ENCODE peak calls at places on chromosomes 6 and 20, in nine cellular contexts. One of them, this sample, is unnamed.

GRCh38 chr20:3749689-3750639 is 17.5 kb downstream of the HSPA12B start:
- DNase-seq in A172: no peak
- DNase-seq in head of caudate nucleus: peak; percentile 80
- DNase-seq in hypothalamus: no peak
- DNase-seq in substantia nigra: no peak
- DNase-seq in KBM-7: no peak
- DNase-seq in GM12865: peak; percentile 35
- DNase-seq in nucleus accumbens: no peak
- DNase-seq in activated CD4-positive, alpha-beta memory T cell treated with anti-CD3 and anti-CD28 coated beads, Interleukin-2, amount 10 ng/mL, durations not matched to agents 7 days and 5 days: peak; percentile 47
- DNase-seq in this sample: no peak

GRCh38 chr6:125789576-125790402 is 971 bp upstream of the NCOA7 start:
- DNase-seq in A172: peak; percentile 47
- DNase-seq in head of caudate nucleus: peak; percentile 78
- DNase-seq in hypothalamus: peak; percentile 17
- DNase-seq in substantia nigra: peak; percentile 77
- DNase-seq in KBM-7: peak; percentile 64
- DNase-seq in GM12865: peak; percentile 63
- DNase-seq in nucleus accumbens: peak; percentile 58
- DNase-seq in activated CD4-positive, alpha-beta memory T cell treated with anti-CD3 and anti-CD28 coated beads, Interleukin-2, amount 10 ng/mL, durations not matched to agents 7 days and 5 days: peak; percentile 58
- DNase-seq in this sample: no peak

GRCh38 chr6:12232339-12232738 is 57.8 kb upstream of the EDN1 start:
- DNase-seq in A172: peak; percentile 73
- DNase-seq in head of caudate nucleus: no peak
- DNase-seq in hypothalamus: no peak
- DNase-seq in substantia nigra: no peak
- DNase-seq in KBM-7: no peak
- DNase-seq in GM12865: peak; percentile 51
- DNase-seq in nucleus accumbens: no peak
- DNase-seq in activated CD4-positive, alpha-beta memory T cell treated with anti-CD3 and anti-CD28 coated beads, Interleukin-2, amount 10 ng/mL, durations not matched to agents 7 days and 5 days: no peak
- DNase-seq in this sample: no peak

GRCh38 chr6:107473660-107474059 is 14.3 kb upstream of the PDSS2 start:
- DNase-seq in A172: no peak
- DNase-seq in head of caudate nucleus: no peak
- DNase-seq in hypothalamus: no peak
- DNase-seq in substantia nigra: no peak
- DNase-seq in KBM-7: no peak
- DNase-seq in GM12865: no peak
- DNase-seq in nucleus accumbens: no peak
- DNase-seq in activated CD4-positive, alpha-beta memory T cell treated with anti-CD3 and anti-CD28 coated beads, Interleukin-2, amount 10 ng/mL, durations not matched to agents 7 days and 5 days: no peak
- DNase-seq in this sample: no peak

GRCh38 chr20:19981091-19981490 is 36.1 kb upstream of the NAA20 start:
- DNase-seq in A172: peak; percentile 93
- DNase-seq in head of caudate nucleus: no peak
- DNase-seq in hypothalamus: no peak
- DNase-seq in substantia nigra: no peak
- DNase-seq in KBM-7: no peak
- DNase-seq in GM12865: no peak
- DNase-seq in nucleus accumbens: no peak
- DNase-seq in activated CD4-positive, alpha-beta memory T cell treated with anti-CD3 and anti-CD28 coated beads, Interleukin-2, amount 10 ng/mL, durations not matched to agents 7 days and 5 days: no peak
- DNase-seq in this sample: peak; percentile 85

GRCh38 chr20:63624486-63624885 is 2.4 kb downstream of the GMEB2 start:
- DNase-seq in A172: no peak
- DNase-seq in head of caudate nucleus: no peak
- DNase-seq in hypothalamus: no peak
- DNase-seq in substantia nigra: no peak
- DNase-seq in KBM-7: peak; percentile 43
- DNase-seq in GM12865: no peak
- DNase-seq in nucleus accumbens: no peak
- DNase-seq in activated CD4-positive, alpha-beta memory T cell treated with anti-CD3 and anti-CD28 coated beads, Interleukin-2, amount 10 ng/mL, durations not matched to agents 7 days and 5 days: no peak
- DNase-seq in this sample: no peak

GRCh38 chr6:14721103-14721758 is 524.6 kb upstream of the JARID2 start:
- DNase-seq in A172: no peak
- DNase-seq in head of caudate nucleus: no peak
- DNase-seq in hypothalamus: no peak
- DNase-seq in substantia nigra: no peak
- DNase-seq in KBM-7: peak; percentile 90
- DNase-seq in GM12865: no peak
- DNase-seq in nucleus accumbens: peak; percentile 12
- DNase-seq in activated CD4-positive, alpha-beta memory T cell treated with anti-CD3 and anti-CD28 coated beads, Interleukin-2, amount 10 ng/mL, durations not matched to agents 7 days and 5 days: no peak
- DNase-seq in this sample: peak; percentile 72

GRCh38 chr6:100344761-100345160 is 120.0 kb downstream of the SIM1 start:
- DNase-seq in A172: peak; percentile 80
- DNase-seq in head of caudate nucleus: no peak
- DNase-seq in hypothalamus: no peak
- DNase-seq in substantia nigra: no peak
- DNase-seq in KBM-7: no peak
- DNase-seq in GM12865: no peak
- DNase-seq in nucleus accumbens: no peak
- DNase-seq in activated CD4-positive, alpha-beta memory T cell treated with anti-CD3 and anti-CD28 coated beads, Interleukin-2, amount 10 ng/mL, durations not matched to agents 7 days and 5 days: no peak
- DNase-seq in this sample: no peak

GRCh38 chr6:134519456-134519855 is 201.5 kb upstream of the SGK1 start:
- DNase-seq in A172: peak; percentile 45
- DNase-seq in head of caudate nucleus: no peak
- DNase-seq in hypothalamus: no peak
- DNase-seq in substantia nigra: no peak
- DNase-seq in KBM-7: peak; percentile 69
- DNase-seq in GM12865: peak; percentile 56
- DNase-seq in nucleus accumbens: no peak
- DNase-seq in activated CD4-positive, alpha-beta memory T cell treated with anti-CD3 and anti-CD28 coated beads, Interleukin-2, amount 10 ng/mL, durations not matched to agents 7 days and 5 days: peak; percentile 62
- DNase-seq in this sample: no peak

GRCh38 chr6:12147557-12148316 is 135.6 kb downstream of the HIVEP1 start:
- DNase-seq in A172: no peak
- DNase-seq in head of caudate nucleus: no peak
- DNase-seq in hypothalamus: no peak
- DNase-seq in substantia nigra: no peak
- DNase-seq in KBM-7: no peak
- DNase-seq in GM12865: no peak
- DNase-seq in nucleus accumbens: no peak
- DNase-seq in activated CD4-positive, alpha-beta memory T cell treated with anti-CD3 and anti-CD28 coated beads, Interleukin-2, amount 10 ng/mL, durations not matched to agents 7 days and 5 days: no peak
- DNase-seq in this sample: no peak

GRCh38 chr20:33532753-33533459 is 43.0 kb downstream of the CBFA2T2 start:
- DNase-seq in A172: no peak
- DNase-seq in head of caudate nucleus: no peak
- DNase-seq in hypothalamus: no peak
- DNase-seq in substantia nigra: no peak
- DNase-seq in KBM-7: no peak
- DNase-seq in GM12865: no peak
- DNase-seq in nucleus accumbens: no peak
- DNase-seq in activated CD4-positive, alpha-beta memory T cell treated with anti-CD3 and anti-CD28 coated beads, Interleukin-2, amount 10 ng/mL, durations not matched to agents 7 days and 5 days: no peak
- DNase-seq in this sample: no peak

GRCh38 chr6:129472239-129472638 is 237.7 kb downstream of the ARHGAP18 start:
- DNase-seq in A172: no peak
- DNase-seq in head of caudate nucleus: no peak
- DNase-seq in hypothalamus: no peak
- DNase-seq in substantia nigra: no peak
- DNase-seq in KBM-7: no peak
- DNase-seq in GM12865: no peak
- DNase-seq in nucleus accumbens: no peak
- DNase-seq in activated CD4-positive, alpha-beta memory T cell treated with anti-CD3 and anti-CD28 coated beads, Interleukin-2, amount 10 ng/mL, durations not matched to agents 7 days and 5 days: no peak
- DNase-seq in this sample: no peak

GRCh38 chr20:62647521-62648317 is 5.4 kb downstream of the SLCO4A1 start:
- DNase-seq in A172: no peak
- DNase-seq in head of caudate nucleus: no peak
- DNase-seq in hypothalamus: no peak
- DNase-seq in substantia nigra: peak; percentile 1
- DNase-seq in KBM-7: no peak
- DNase-seq in GM12865: no peak
- DNase-seq in nucleus accumbens: peak; percentile 8
- DNase-seq in activated CD4-positive, alpha-beta memory T cell treated with anti-CD3 and anti-CD28 coated beads, Interleukin-2, amount 10 ng/mL, durations not matched to agents 7 days and 5 days: no peak
- DNase-seq in this sample: no peak

GRCh38 chr6:95169790-95170189 is 407.5 kb upstream of the MANEA start:
- DNase-seq in A172: no peak
- DNase-seq in head of caudate nucleus: no peak
- DNase-seq in hypothalamus: no peak
- DNase-seq in substantia nigra: no peak
- DNase-seq in KBM-7: no peak
- DNase-seq in GM12865: no peak
- DNase-seq in nucleus accumbens: no peak
- DNase-seq in activated CD4-positive, alpha-beta memory T cell treated with anti-CD3 and anti-CD28 coated beads, Interleukin-2, amount 10 ng/mL, durations not matched to agents 7 days and 5 days: no peak
- DNase-seq in this sample: no peak

GRCh38 chr20:1945660-1946059 is 48.2 kb downstream of the PDYN start:
- DNase-seq in A172: no peak
- DNase-seq in head of caudate nucleus: no peak
- DNase-seq in hypothalamus: no peak
- DNase-seq in substantia nigra: no peak
- DNase-seq in KBM-7: peak; percentile 73
- DNase-seq in GM12865: no peak
- DNase-seq in nucleus accumbens: no peak
- DNase-seq in activated CD4-positive, alpha-beta memory T cell treated with anti-CD3 and anti-CD28 coated beads, Interleukin-2, amount 10 ng/mL, durations not matched to agents 7 days and 5 days: no peak
- DNase-seq in this sample: no peak

GRCh38 chr20:50189681-50190250 is 864 bp upstream of the CEBPB start:
- DNase-seq in A172: no peak
- DNase-seq in head of caudate nucleus: no peak
- DNase-seq in hypothalamus: no peak
- DNase-seq in substantia nigra: no peak
- DNase-seq in KBM-7: no peak
- DNase-seq in GM12865: no peak
- DNase-seq in nucleus accumbens: no peak
- DNase-seq in activated CD4-positive, alpha-beta memory T cell treated with anti-CD3 and anti-CD28 coated beads, Interleukin-2, amount 10 ng/mL, durations not matched to agents 7 days and 5 days: peak; percentile 39
- DNase-seq in this sample: no peak

GRCh38 chr6:161033667-161034066 is 42.1 kb downstream of the MAP3K4 start:
- DNase-seq in A172: no peak
- DNase-seq in head of caudate nucleus: no peak
- DNase-seq in hypothalamus: no peak
- DNase-seq in substantia nigra: no peak
- DNase-seq in KBM-7: no peak
- DNase-seq in GM12865: no peak
- DNase-seq in nucleus accumbens: no peak
- DNase-seq in activated CD4-positive, alpha-beta memory T cell treated with anti-CD3 and anti-CD28 coated beads, Interleukin-2, amount 10 ng/mL, durations not matched to agents 7 days and 5 days: no peak
- DNase-seq in this sample: no peak

GRCh38 chr6:73263570-73263909 is 544 bp upstream of the KHDC1 start:
- DNase-seq in A172: no peak
- DNase-seq in head of caudate nucleus: no peak
- DNase-seq in hypothalamus: no peak
- DNase-seq in substantia nigra: no peak
- DNase-seq in KBM-7: no peak
- DNase-seq in GM12865: peak; percentile 19
- DNase-seq in nucleus accumbens: no peak
- DNase-seq in activated CD4-positive, alpha-beta memory T cell treated with anti-CD3 and anti-CD28 coated beads, Interleukin-2, amount 10 ng/mL, durations not matched to agents 7 days and 5 days: no peak
- DNase-seq in this sample: no peak

GRCh38 chr6:42316981-42317380 is 99.3 kb upstream of the MRPS10 start:
- DNase-seq in A172: no peak
- DNase-seq in head of caudate nucleus: no peak
- DNase-seq in hypothalamus: no peak
- DNase-seq in substantia nigra: no peak
- DNase-seq in KBM-7: no peak
- DNase-seq in GM12865: peak; percentile 22
- DNase-seq in nucleus accumbens: no peak
- DNase-seq in activated CD4-positive, alpha-beta memory T cell treated with anti-CD3 and anti-CD28 coated beads, Interleukin-2, amount 10 ng/mL, durations not matched to agents 7 days and 5 days: no peak
- DNase-seq in this sample: peak; percentile 83

GRCh38 chr6:75397806-75398465 is 95.7 kb downstream of the FILIP1 start:
- DNase-seq in A172: peak; percentile 42
- DNase-seq in head of caudate nucleus: no peak
- DNase-seq in hypothalamus: no peak
- DNase-seq in substantia nigra: no peak
- DNase-seq in KBM-7: no peak
- DNase-seq in GM12865: no peak
- DNase-seq in nucleus accumbens: no peak
- DNase-seq in activated CD4-positive, alpha-beta memory T cell treated with anti-CD3 and anti-CD28 coated beads, Interleukin-2, amount 10 ng/mL, durations not matched to agents 7 days and 5 days: no peak
- DNase-seq in this sample: peak; percentile 38

GRCh38 chr20:38315290-38315966 is 11.5 kb downstream of the BPI start:
- DNase-seq in A172: no peak
- DNase-seq in head of caudate nucleus: peak; percentile 46
- DNase-seq in hypothalamus: no peak
- DNase-seq in substantia nigra: no peak
- DNase-seq in KBM-7: no peak
- DNase-seq in GM12865: no peak
- DNase-seq in nucleus accumbens: peak; percentile 26
- DNase-seq in activated CD4-positive, alpha-beta memory T cell treated with anti-CD3 and anti-CD28 coated beads, Interleukin-2, amount 10 ng/mL, durations not matched to agents 7 days and 5 days: no peak
- DNase-seq in this sample: no peak

GRCh38 chr6:22896716-22897115 is 327.4 kb downstream of the HDGFL1 start:
- DNase-seq in A172: no peak
- DNase-seq in head of caudate nucleus: no peak
- DNase-seq in hypothalamus: no peak
- DNase-seq in substantia nigra: no peak
- DNase-seq in KBM-7: no peak
- DNase-seq in GM12865: no peak
- DNase-seq in nucleus accumbens: no peak
- DNase-seq in activated CD4-positive, alpha-beta memory T cell treated with anti-CD3 and anti-CD28 coated beads, Interleukin-2, amount 10 ng/mL, durations not matched to agents 7 days and 5 days: no peak
- DNase-seq in this sample: no peak

GRCh38 chr20:32252189-32252588 is 25.3 kb upstream of the KIF3B start:
- DNase-seq in A172: no peak
- DNase-seq in head of caudate nucleus: no peak
- DNase-seq in hypothalamus: no peak
- DNase-seq in substantia nigra: no peak
- DNase-seq in KBM-7: no peak
- DNase-seq in GM12865: peak; percentile 22
- DNase-seq in nucleus accumbens: no peak
- DNase-seq in activated CD4-positive, alpha-beta memory T cell treated with anti-CD3 and anti-CD28 coated beads, Interleukin-2, amount 10 ng/mL, durations not matched to agents 7 days and 5 days: peak; percentile 48
- DNase-seq in this sample: no peak

GRCh38 chr6:125094563-125094962 is 59.0 kb upstream of the TPD52L1 start:
- DNase-seq in A172: no peak
- DNase-seq in head of caudate nucleus: no peak
- DNase-seq in hypothalamus: no peak
- DNase-seq in substantia nigra: no peak
- DNase-seq in KBM-7: no peak
- DNase-seq in GM12865: no peak
- DNase-seq in nucleus accumbens: no peak
- DNase-seq in activated CD4-positive, alpha-beta memory T cell treated with anti-CD3 and anti-CD28 coated beads, Interleukin-2, amount 10 ng/mL, durations not matched to agents 7 days and 5 days: no peak
- DNase-seq in this sample: no peak

GRCh38 chr6:1263039-1263849 is 48.7 kb upstream of the FOXQ1 start:
- DNase-seq in A172: peak; percentile 83
- DNase-seq in head of caudate nucleus: no peak
- DNase-seq in hypothalamus: no peak
- DNase-seq in substantia nigra: no peak
- DNase-seq in KBM-7: no peak
- DNase-seq in GM12865: no peak
- DNase-seq in nucleus accumbens: no peak
- DNase-seq in activated CD4-positive, alpha-beta memory T cell treated with anti-CD3 and anti-CD28 coated beads, Interleukin-2, amount 10 ng/mL, durations not matched to agents 7 days and 5 days: no peak
- DNase-seq in this sample: no peak

GRCh38 chr20:39944861-39945260 is 744.2 kb downstream of the MAFB start:
- DNase-seq in A172: no peak
- DNase-seq in head of caudate nucleus: no peak
- DNase-seq in hypothalamus: no peak
- DNase-seq in substantia nigra: no peak
- DNase-seq in KBM-7: no peak
- DNase-seq in GM12865: no peak
- DNase-seq in nucleus accumbens: no peak
- DNase-seq in activated CD4-positive, alpha-beta memory T cell treated with anti-CD3 and anti-CD28 coated beads, Interleukin-2, amount 10 ng/mL, durations not matched to agents 7 days and 5 days: no peak
- DNase-seq in this sample: no peak

GRCh38 chr6:18613511-18613910 is 226.4 kb downstream of the RNF144B start:
- DNase-seq in A172: no peak
- DNase-seq in head of caudate nucleus: no peak
- DNase-seq in hypothalamus: no peak
- DNase-seq in substantia nigra: no peak
- DNase-seq in KBM-7: no peak
- DNase-seq in GM12865: no peak
- DNase-seq in nucleus accumbens: no peak
- DNase-seq in activated CD4-positive, alpha-beta memory T cell treated with anti-CD3 and anti-CD28 coated beads, Interleukin-2, amount 10 ng/mL, durations not matched to agents 7 days and 5 days: no peak
- DNase-seq in this sample: no peak

This sample was measured in renal cortical epithelial cell.